ENCODE peak calls at places on chromosomes 11 and 22, in eight cellular contexts. K is GM13977; S is stomach; W is T-helper 2 cell treated with Interferon-gamma antibody and Interleukin-4, amounts not matched to agents 5 μg/mL and 100 μg/mL, for 36 hours; D is cardiac muscle cell; J is activated T-helper 9 cell treated with anti-CD3 and anti-CD28 coated beads, Interleukin-2, amount 50 U/mL, for 16 hours; B is GM20000; I is nucleus accumbens. A is an unnamed sample.
A peak's percentile ranks its signal among the peaks of the same experiment; 100 is the strongest.

GRCh38 chr22:21708960-21709359 is 26.6 kb downstream of the YPEL1 start:
- DNase-seq in K (no peak), S (no peak), W (no peak), D (no peak), J (no peak), B (no peak), I (no peak), A (no peak)

GRCh38 chr22:20105456-20106204 is 10.3 kb upstream of the RANBP1 start:
- DNase-seq in K (no peak), S (no peak), W (no peak), D (no peak), J (no peak), B (no peak), I (no peak), A (no peak)

GRCh38 chr11:128405693-128406364 is 181.5 kb downstream of the ETS1 start:
- DNase-seq in K (no peak), S (no peak), W (no peak), D (no peak), J (no peak), B (no peak), I (no peak), A (no peak)

GRCh38 chr11:49442669-49443068 is 234.3 kb upstream of the FOLH1 start:
- DNase-seq in K (no peak), S (no peak), W (no peak), D (no peak), J (no peak), B (no peak), I (no peak), A (no peak)

GRCh38 chr11:73359930-73360742 is 16.1 kb upstream of the RELT start:
- DNase-seq in K (peak; percentile 68), S (no peak), W (no peak), D (peak; percentile 55), J (no peak), B (no peak), I (peak; percentile 44), A (no peak)

GRCh38 chr11:130094614-130095013 is 24.9 kb downstream of the APLP2 start:
- DNase-seq in K (no peak), S (no peak), W (no peak), D (no peak), J (no peak), B (no peak), I (no peak), A (no peak)

GRCh38 chr11:123430736-123431356 is 777 bp downstream of the GRAMD1B start:
- DNase-seq in K (peak; percentile 69), S (peak; percentile 52), W (peak; percentile 81), D (peak; percentile 57), J (peak; percentile 37), B (peak; percentile 77), I (peak; percentile 55), A (peak; percentile 56)

GRCh38 chr22:25360411-25360810 is 141.0 kb downstream of the CRYBB2 start:
- DNase-seq in K (no peak), S (no peak), W (no peak), D (no peak), J (no peak), B (no peak), I (no peak), A (no peak)

GRCh38 chr11:45411221-45411946 is 125.2 kb upstream of the SYT13 start:
- DNase-seq in K (no peak), S (no peak), W (no peak), D (no peak), J (no peak), B (no peak), I (peak; percentile 12), A (no peak)

A was measured in lung.